ENCODE peak calls at places on chromosomes 1 and 21, in four cellular contexts. Y is stimulated activated naive CD4-positive, alpha-beta T cell; V is mesothelial cell of epicardium; L is activated CD4-positive, alpha-beta T cell treated with anti-CD3 and anti-CD28 coated beads, Interleukin-2, amount 50 U/mL, for 1 hour. X is an unnamed sample.

GRCh38 chr1:21963477-21964217 is 13.2 kb upstream of the CELA3B start:
- DNase-seq in Y (peak; percentile 74), L (peak; percentile 85), V (peak; percentile 59), X (peak; percentile 68)

GRCh38 chr1:209455666-209456065 is 127.8 kb upstream of the CAMK1G start:
- DNase-seq in Y (no peak), V (no peak), L (no peak), X (no peak)

GRCh38 chr1:161721738-161722343 is 497 bp downstream of the FCRLB start:
- DNase-seq in L (no peak), V (no peak), Y (no peak), X (peak; percentile 97)

GRCh38 chr1:195939844-195940243 is 668.4 kb downstream of the KCNT2 start:
- DNase-seq in Y (no peak), L (no peak), V (no peak), X (peak; percentile 2)

GRCh38 chr1:186722711-186723309 is 42.6 kb upstream of the PTGS2 start:
- DNase-seq in V (no peak), L (no peak), Y (no peak), X (peak; percentile 65)

GRCh38 chr1:6052543-6053205 is 7.0 kb downstream of the KCNAB2 start:
- DNase-seq in V (peak; percentile 63), L (peak; percentile 48), Y (peak; percentile 30), X (peak; percentile 73)

GRCh38 chr1:89126602-89127001 is 688 bp upstream of the GBP2 start:
- DNase-seq in L (peak; percentile 22), V (no peak), Y (no peak), X (no peak)

GRCh38 chr21:41000838-41001237 is 153.9 kb upstream of the DSCAM start:
- DNase-seq in Y (no peak), V (no peak), L (no peak), X (no peak)

GRCh38 chr1:204438628-204439027 is 27.0 kb upstream of the PPP1R15B start:
- DNase-seq in L (no peak), Y (no peak), V (no peak), X (peak; percentile 100)

GRCh38 chr1:94608852-94609570 is 67.5 kb upstream of the F3 start:
- DNase-seq in L (no peak), Y (no peak), V (no peak), X (no peak)

GRCh38 chr1:1788136-1788535 is 9.9 kb upstream of the NADK start:
- DNase-seq in Y (no peak), V (no peak), L (no peak), X (no peak)

GRCh38 chr1:42008264-42008663 is 89.5 kb upstream of the HIVEP3 start:
- DNase-seq in Y (no peak), V (no peak), L (no peak), X (no peak)

GRCh38 chr1:193322218-193322617 is 135.8 kb upstream of the B3GALT2 start:
- DNase-seq in L (no peak), V (no peak), Y (no peak), X (peak; percentile 64)

GRCh38 chr1:16608838-16609560 is 4.4 kb downstream of the NBPF1 start:
- DNase-seq in V (no peak), Y (no peak), L (no peak), X (no peak)

GRCh38 chr1:115677172-115677542 is 35.4 kb downstream of the VANGL1 start:
- DNase-seq in Y (no peak), L (no peak), V (no peak), X (no peak)

GRCh38 chr1:116453906-116454305 is 80.9 kb downstream of the ATP1A1 start:
- DNase-seq in L (no peak), V (no peak), Y (no peak), X (no peak)

GRCh38 chr1:16155537-16156410 is at the start of gene EPHA2:
- DNase-seq in Y (peak; percentile 41), V (peak; percentile 81), L (no peak), X (peak; percentile 88)

GRCh38 chr1:203289982-203290260 is 15.4 kb upstream of the BTG2 start:
- DNase-seq in L (no peak), V (no peak), Y (no peak), X (no peak)

GRCh38 chr21:26777166-26777565 is 68.0 kb downstream of the ADAMTS1 start:
- DNase-seq in L (no peak), Y (no peak), V (no peak), X (peak; percentile 18)

GRCh38 chr1:25799758-25800537 is at the start of gene SELENON:
- DNase-seq in L (peak; percentile 17), V (no peak), Y (peak; percentile 47), X (peak; percentile 66)

GRCh38 chr1:53593758-53594380 is 134.7 kb downstream of the DMRTB1 start:
- DNase-seq in Y (no peak), L (no peak), V (no peak), X (no peak)

GRCh38 chr21:36606292-36606982 is 92.5 kb upstream of the SIM2 start:
- DNase-seq in Y (no peak), L (no peak), V (no peak), X (no peak)

GRCh38 chr1:212060632-212061472 is 25.3 kb downstream of the DTL start:
- DNase-seq in L (no peak), V (no peak), Y (no peak), X (peak; percentile 27)

GRCh38 chr1:193471981-193472380 is 285.6 kb upstream of the B3GALT2 start:
- DNase-seq in Y (no peak), V (no peak), L (no peak), X (no peak)

GRCh38 chr1:54350360-54350759 is 55.8 kb downstream of the SSBP3 start:
- DNase-seq in Y (no peak), V (no peak), L (no peak), X (no peak)

GRCh38 chr1:201376464-201377374 is 761 bp downstream of the TNNT2 start:
- DNase-seq in V (no peak), Y (no peak), L (no peak), X (peak; percentile 60)

GRCh38 chr1:218347316-218347712 is 2.2 kb downstream of the TGFB2 start:
- DNase-seq in V (no peak), L (no peak), Y (no peak), X (peak; percentile 43)

GRCh38 chr1:89698020-89698560 is 65.2 kb downstream of the LRRC8C start:
- DNase-seq in V (no peak), Y (no peak), L (no peak), X (no peak)

GRCh38 chr21:34722684-34723300 is 54.0 kb downstream of the CLIC6 start:
- DNase-seq in V (no peak), Y (peak; percentile 5), L (peak; percentile 17), X (no peak)

GRCh38 chr21:35349378-35350080 is 300.4 kb upstream of the RUNX1 start:
- DNase-seq in L (no peak), Y (no peak), V (no peak), X (peak; percentile 49)

GRCh38 chr1:216535059-216535458 is 111.8 kb upstream of the USH2A start:
- DNase-seq in V (no peak), L (no peak), Y (no peak), X (no peak)

GRCh38 chr1:234610582-234611152 is 689 bp upstream of the IRF2BP2 start:
- DNase-seq in Y (peak; percentile 89), V (peak; percentile 75), L (peak; percentile 91), X (peak; percentile 99)

GRCh38 chr1:29832471-29832870 is 596.1 kb downstream of the PTPRU start:
- DNase-seq in V (no peak), L (no peak), Y (no peak), X (no peak)

GRCh38 chr21:45289655-45290515 is 2.2 kb upstream of the POFUT2 start:
- DNase-seq in Y (no peak), L (no peak), V (no peak), X (peak; percentile 43)

GRCh38 chr21:26846036-26846931 is 1.1 kb upstream of the ADAMTS1 start:
- DNase-seq in L (no peak), Y (no peak), V (peak; percentile 60), X (peak; percentile 86)

GRCh38 chr1:230236301-230236700 is 169.3 kb downstream of the GALNT2 start:
- DNase-seq in V (no peak), L (no peak), Y (no peak), X (no peak)

GRCh38 chr1:36346741-36347370 is 23.4 kb upstream of the EVA1B start:
- DNase-seq in L (no peak), V (no peak), Y (no peak), X (no peak)